ENCODE peak calls at places on chromosomes 7 and 10, in ten cellular contexts. R is transverse colon, K is A549, V is brain microvascular endothelial cell, D is PC-9, F is HFF-Myc, O is astrocyte of the cerebellum, H is tibial nerve, W is gastrocnemius medialis, S is AG10803. C is an unnamed sample.

GRCh38 chr10:61452229-61452651 is 941 bp downstream of the TMEM26 start:
- DNase-seq in R (no peak), K (no peak), V (no peak), D (no peak), F (no peak), O (no peak), H (no peak), W (no peak), S (no peak), C (no peak)

GRCh38 chr7:71601840-71602239 is 469.9 kb downstream of the GALNT17 start:
- DNase-seq in R (no peak), K (no peak), V (no peak), D (no peak), F (no peak), O (no peak), H (peak), W (no peak), S (no peak), C (no peak)

GRCh38 chr7:46757006-46757405 is 824.9 kb downstream of the TNS3 start:
- DNase-seq in R (no peak), K (no peak), V (no peak), D (no peak), F (no peak), O (no peak), H (no peak), W (no peak), S (no peak), C (no peak)

GRCh38 chr7:140403878-140404564 is at the start of gene RAB19:
- DNase-seq in R (peak), K (no peak), V (no peak), D (peak), F (no peak), O (no peak), H (no peak), W (no peak), S (no peak), C (no peak)

GRCh38 chr7:112129655-112130323 is 76.4 kb downstream of the DOCK4 start:
- DNase-seq in R (no peak), K (no peak), V (no peak), D (no peak), F (no peak), O (no peak), H (no peak), W (peak), S (no peak), C (no peak)

GRCh38 chr7:34747842-34748241 is 89.8 kb downstream of the NPSR1 start:
- DNase-seq in R (no peak), K (no peak), V (no peak), D (no peak), F (no peak), O (no peak), H (no peak), W (no peak), S (no peak), C (no peak)

GRCh38 chr7:39154815-39155214 is 177.1 kb downstream of the POU6F2 start:
- DNase-seq in R (no peak), K (no peak), V (no peak), D (no peak), F (no peak), O (no peak), H (no peak), W (no peak), S (no peak), C (no peak)

GRCh38 chr7:48154792-48155413 is 16.4 kb upstream of the ABCA13 start:
- DNase-seq in R (peak), K (peak), V (peak), D (peak), F (no peak), O (no peak), H (no peak), W (no peak), S (peak), C (peak)

GRCh38 chr10:127935115-127935561 is 28.2 kb downstream of the PTPRE start:
- DNase-seq in R (no peak), K (no peak), V (no peak), D (no peak), F (no peak), O (no peak), H (no peak), W (no peak), S (peak), C (no peak)

GRCh38 chr10:115503546-115503945 is 410.4 kb downstream of the ATRNL1 start:
- DNase-seq in R (no peak), K (no peak), V (no peak), D (no peak), F (no peak), O (no peak), H (no peak), W (no peak), S (no peak), C (no peak)

GRCh38 chr7:151251926-151252835 is 3.7 kb upstream of the SMARCD3 start:
- DNase-seq in R (peak), K (peak), V (peak), D (no peak), F (no peak), O (peak), H (peak), W (no peak), S (peak), C (peak)
- H3K4me3 ChIP-seq in R (peak), K (peak), V (peak), D (peak), F (peak), O (peak), H (peak), W (peak), S (peak), C (peak)

DNA sequence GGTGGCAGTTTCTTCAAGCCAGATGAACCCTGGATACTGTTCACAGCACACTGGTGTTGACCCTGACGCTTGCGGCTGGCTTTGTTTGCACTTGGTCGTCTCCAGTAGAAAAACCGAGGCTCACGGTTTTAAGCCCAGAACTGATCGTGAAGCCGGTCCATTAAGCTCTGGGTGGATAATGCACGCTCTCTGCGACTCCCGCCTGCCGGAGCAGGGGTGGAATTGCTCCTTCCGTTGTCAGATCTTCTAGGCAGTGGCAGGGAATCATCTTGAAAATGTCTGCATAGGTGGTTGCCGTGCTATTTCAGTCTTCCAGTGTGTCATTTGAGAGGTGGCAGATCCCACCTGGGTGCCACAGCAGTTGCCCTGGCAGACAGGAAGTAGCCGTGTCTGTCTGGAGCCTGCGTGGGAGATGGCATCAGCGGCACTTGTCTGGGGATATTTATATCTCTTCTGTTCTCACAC is 35.9 kb upstream of the AP5Z1 start:
- DNase-seq in R (no peak), K (peak), V (peak), D (no peak), F (no peak), O (no peak), H (no peak), W (peak), S (no peak), C (peak)
- TF ChIP-seq CTCF in R (peak), K (no peak), V (peak), D (no peak), F (no peak), O (peak), H (no peak), W (peak), S (no peak), C (peak)

DNA sequence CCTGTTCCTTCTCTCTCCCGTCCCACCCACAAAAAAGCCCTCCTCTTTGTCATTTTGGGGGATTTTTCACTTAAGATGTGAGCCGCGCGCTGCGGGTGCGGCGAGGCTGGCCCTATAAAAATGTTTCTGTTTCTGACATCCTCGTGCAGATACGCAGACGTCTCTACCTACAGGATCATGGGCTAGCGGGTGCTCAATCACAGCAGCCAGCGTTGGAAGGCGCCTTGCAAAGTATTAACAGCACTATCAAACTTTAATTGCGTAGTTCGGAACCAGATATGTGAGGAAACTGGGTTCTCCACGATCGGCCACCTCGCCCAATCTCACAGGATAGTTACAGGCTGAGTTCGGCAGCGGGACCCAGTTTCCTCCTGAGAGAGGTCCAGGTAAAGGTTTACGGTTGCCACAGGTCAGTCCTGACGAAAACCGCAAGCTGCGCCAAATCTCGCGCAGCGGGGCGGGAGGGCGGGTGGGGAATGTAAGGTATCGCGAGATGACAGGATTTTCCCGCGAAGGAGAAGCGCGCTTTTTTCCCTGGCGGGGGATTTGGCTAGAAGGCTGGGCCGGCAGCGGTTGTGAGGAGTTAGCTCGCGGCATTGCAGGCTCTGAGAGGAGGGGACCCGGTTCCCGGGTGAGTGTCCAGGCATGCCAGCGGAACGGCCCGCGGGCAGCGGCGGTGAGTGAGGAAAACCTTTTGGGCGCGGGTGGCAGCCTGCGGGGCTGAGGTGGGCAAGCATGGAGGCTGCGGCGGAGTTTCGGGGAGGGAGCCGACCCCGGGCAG is at the start of gene HELLS:
- DNase-seq in R (peak), K (peak), V (peak), D (peak), F (peak), O (peak), H (peak), W (peak), S (peak), C (peak)
- H3K4me3 ChIP-seq in R (peak), K (peak), V (peak), D (peak), F (peak), O (peak), H (peak), W (peak), S (peak), C (peak)

DNA sequence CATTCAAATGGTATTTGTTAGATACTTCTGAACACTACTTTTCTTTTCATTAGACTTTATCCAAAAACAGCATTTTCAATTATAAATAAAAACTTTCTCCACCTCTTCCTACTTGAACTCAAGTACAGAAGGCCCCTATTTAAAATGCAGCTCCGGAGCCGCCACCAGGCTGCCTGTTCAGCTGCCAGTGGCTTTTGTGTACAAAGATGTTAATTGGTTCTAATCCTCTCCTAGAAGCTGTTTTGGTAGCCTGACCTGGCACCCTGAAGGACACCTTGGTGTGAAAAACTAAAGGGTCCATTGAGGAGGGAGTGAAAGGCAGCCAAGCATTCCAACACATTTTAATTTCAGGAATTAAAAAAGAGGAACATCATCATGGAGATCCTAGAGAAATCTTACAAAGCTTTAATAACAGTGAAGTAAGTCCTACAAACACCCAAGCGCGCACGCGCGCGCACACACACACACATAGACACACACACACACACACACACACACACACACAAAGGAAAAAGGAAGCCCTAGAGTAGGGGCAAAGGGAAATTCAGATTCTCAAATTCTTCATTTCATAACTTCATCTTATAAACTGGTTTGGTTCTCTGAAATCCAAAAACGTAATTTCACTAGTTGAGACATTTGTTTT is 41.4 kb downstream of the VAX1 start:
- DNase-seq in R (no peak), K (no peak), V (no peak), D (no peak), F (no peak), O (no peak), H (no peak), W (no peak), S (no peak), C (no peak)
- TF ChIP-seq CTCF in R (no peak), K (no peak), V (no peak), D (no peak), F (no peak), O (no peak), H (no peak), W (no peak), S (no peak), C (no peak)

GRCh38 chr7:28409716-28410627 is 2.3 kb upstream of the CREB5 start:
- DNase-seq in R (peak), K (peak), V (peak), D (no peak), F (no peak), O (no peak), H (peak), W (no peak), S (peak), C (peak)

GRCh38 chr7:28408105-28408973 is 4.0 kb upstream of the CREB5 start:
- DNase-seq in R (peak), K (no peak), V (no peak), D (no peak), F (no peak), O (no peak), H (peak), W (peak), S (no peak), C (no peak)

GRCh38 chr7:28408974-28409715 is 3.2 kb upstream of the CREB5 start:
- DNase-seq in R (peak), K (peak), V (peak), D (peak), F (peak), O (peak), H (peak), W (peak), S (peak), C (peak)

GRCh38 chr7:28411876-28412662 is at the start of gene CREB5:
- DNase-seq in R (no peak), K (no peak), V (no peak), D (no peak), F (no peak), O (no peak), H (no peak), W (no peak), S (no peak), C (no peak)

DNA sequence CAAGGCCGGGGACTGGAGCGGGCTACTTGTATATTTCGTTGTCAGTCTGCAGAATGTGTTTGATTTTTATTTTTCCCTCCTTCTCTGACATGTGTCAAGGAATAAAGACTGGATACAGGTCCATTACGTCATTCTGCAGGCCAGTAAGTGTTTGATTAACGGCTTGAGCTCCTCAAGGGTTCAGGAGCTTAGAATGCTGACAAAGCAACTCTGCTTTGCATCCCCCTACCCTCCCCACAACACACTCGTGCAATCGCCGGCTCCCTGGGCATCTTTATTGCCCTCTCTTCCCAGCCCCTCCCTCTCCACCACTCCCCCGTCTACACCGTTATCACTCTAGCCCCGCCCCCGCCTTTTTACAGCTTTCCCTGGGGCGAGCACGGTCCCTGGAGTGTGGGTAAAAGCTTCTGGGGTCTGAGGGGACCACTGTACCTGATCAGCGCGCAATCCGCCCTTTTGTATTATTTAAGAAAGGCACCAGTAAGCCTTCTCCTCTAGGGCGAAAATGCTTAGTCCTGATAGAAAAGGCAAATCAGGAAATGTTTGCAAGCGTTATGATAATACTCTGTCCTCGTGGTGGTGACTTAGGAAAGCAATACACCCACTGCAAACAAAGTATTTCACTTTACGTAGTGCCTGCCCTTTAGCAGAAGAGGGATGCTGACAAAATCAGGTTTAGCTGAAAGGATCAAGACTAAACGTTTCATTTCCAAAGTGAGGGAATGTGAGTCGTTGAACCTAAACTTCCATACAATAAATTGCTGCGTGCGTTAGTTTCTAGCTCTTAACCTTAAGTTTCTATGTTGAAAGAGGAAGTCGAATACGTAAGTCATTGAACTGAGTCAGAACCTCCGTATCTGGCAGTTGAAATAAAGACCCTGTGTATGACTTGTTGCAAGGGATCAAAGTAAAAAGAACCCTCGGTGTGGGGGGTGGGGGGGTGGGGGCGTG is 1.4 kb upstream of the CREB5 start:
- DNase-seq in R (peak), K (no peak), V (peak), D (no peak), F (no peak), O (peak), H (peak), W (peak), S (no peak), C (peak)
- H3K4me3 ChIP-seq in R (peak), K (peak), V (peak), D (peak), F (peak), O (peak), H (peak), W (peak), S (peak), C (peak)

GRCh38 chr10:67005981-67006380 is 80.1 kb downstream of the LRRTM3 start:
- DNase-seq in R (no peak), K (no peak), V (no peak), D (no peak), F (no peak), O (no peak), H (no peak), W (no peak), S (no peak), C (no peak)
- TF ChIP-seq CTCF in R (no peak), K (no peak), V (no peak), D (no peak), F (no peak), O (no peak), H (no peak), W (no peak), S (no peak), C (no peak)

DNA sequence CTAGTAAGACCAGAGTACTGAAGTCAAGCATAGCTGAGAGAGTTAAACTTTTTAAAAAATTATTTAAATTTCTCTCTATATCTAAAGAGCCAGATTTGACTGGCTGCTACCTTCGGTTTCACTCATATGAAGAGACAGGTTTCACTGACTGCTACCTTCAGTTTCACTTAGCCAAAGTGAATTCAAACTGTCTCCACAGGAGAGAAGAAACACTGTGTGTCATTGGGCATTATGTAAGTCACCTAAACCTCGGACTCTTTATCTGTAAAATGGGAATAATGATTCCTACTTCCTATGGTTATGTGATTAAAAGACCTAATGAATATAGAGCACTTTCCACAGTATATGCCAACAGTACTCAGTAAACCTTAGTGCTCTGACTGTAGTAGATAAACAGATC is 41.6 kb upstream of the MET start:
- DNase-seq in R (no peak), K (no peak), V (no peak), D (no peak), F (no peak), O (no peak), H (no peak), W (no peak), S (no peak), C (no peak)
- H3K4me3 ChIP-seq in R (no peak), K (no peak), V (no peak), D (no peak), F (no peak), O (no peak), H (no peak), W (no peak), S (no peak), C (no peak)

GRCh38 chr7:49166441-49166840 is 242.1 kb downstream of the CDC14C start:
- DNase-seq in R (no peak), K (no peak), V (no peak), D (no peak), F (no peak), O (no peak), H (no peak), W (no peak), S (no peak), C (no peak)
- TF ChIP-seq CTCF in R (no peak), K (no peak), V (no peak), D (peak), F (no peak), O (peak), H (no peak), W (no peak), S (peak), C (no peak)

GRCh38 chr10:116743266-116744064 is 1.1 kb upstream of the HSPA12A start:
- DNase-seq in R (no peak), K (no peak), V (no peak), D (no peak), F (no peak), O (no peak), H (no peak), W (no peak), S (no peak), C (no peak)

GRCh38 chr10:116742367-116743265 is at the start of gene HSPA12A:
- DNase-seq in R (peak), K (peak), V (peak), D (peak), F (peak), O (no peak), H (peak), W (peak), S (peak), C (peak)

GRCh38 chr10:116741391-116742351 is 695 bp downstream of the HSPA12A start:
- DNase-seq in R (peak), K (no peak), V (no peak), D (no peak), F (no peak), O (no peak), H (no peak), W (no peak), S (peak), C (no peak)

GRCh38 chr10:116738359-116738738 is 4.0 kb downstream of the HSPA12A start:
- DNase-seq in R (no peak), K (no peak), V (no peak), D (no peak), F (no peak), O (no peak), H (no peak), W (no peak), S (no peak), C (no peak)

GRCh38 chr10:116740971-116741370 is 1.4 kb downstream of the HSPA12A start:
- DNase-seq in R (no peak), K (no peak), V (no peak), D (no peak), F (no peak), O (no peak), H (no peak), W (no peak), S (no peak), C (no peak)
- H3K4me3 ChIP-seq in R (peak), K (peak), V (peak), D (no peak), F (peak), O (peak), H (peak), W (peak), S (peak), C (peak)

GRCh38 chr10:28541695-28542365 is 8.9 kb downstream of the WAC start:
- DNase-seq in R (no peak), K (no peak), V (no peak), D (no peak), F (no peak), O (no peak), H (no peak), W (no peak), S (no peak), C (no peak)
- TF ChIP-seq CTCF in R (no peak), K (peak), V (peak), D (no peak), F (peak), O (peak), H (no peak), W (no peak), S (no peak), C (no peak)